ENCODE peak calls at places on chromosomes 5 and 9, in nine cellular contexts. V is AG04449, O is HEK293T, X is GM13976, D is mesendoderm, Z is amniotic stem cell, J is GM18507, G is fibroblast of the aortic adventitia, S is BJ. M is an unnamed sample.
A peak's percentile ranks its signal among the peaks of the same experiment; 100 is the strongest.

GRCh38 chr5:116216246-116216645 is 131.4 kb downstream of the COMMD10 start:
- DNase-seq in D (no peak), G (no peak), V (no peak), Z (no peak), S (no peak), O (no peak), J (no peak), X (no peak), M (no peak)

GRCh38 chr5:159777049-159777448 is 139.2 kb upstream of the ADRA1B start:
- DNase-seq in J (no peak), Z (no peak), V (no peak), S (no peak), O (no peak), X (no peak), G (peak; percentile 16), D (no peak), M (no peak)

GRCh38 chr9:123637596-123637939 is 281.6 kb downstream of the CRB2 start:
- DNase-seq in J (no peak), O (no peak), Z (no peak), V (peak; percentile 31), S (peak; percentile 1), X (no peak), G (peak; percentile 38), D (no peak), M (no peak)

GRCh38 chr5:134873494-134873893 is 677 bp upstream of the TXNDC15 start:
- DNase-seq in V (no peak), Z (no peak), S (no peak), O (no peak), G (no peak), J (no peak), D (peak; percentile 32), X (peak; percentile 36), M (no peak)

GRCh38 chr9:131025953-131026858 is 17.2 kb downstream of the LAMC3 start:
- DNase-seq in G (no peak), V (no peak), Z (no peak), S (no peak), X (no peak), D (no peak), J (no peak), O (no peak), M (no peak)

GRCh38 chr9:109408759-109409462 is 88.1 kb upstream of the EPB41L4B start:
- DNase-seq in X (no peak), V (no peak), S (no peak), J (no peak), D (peak; percentile 41), O (no peak), Z (no peak), G (no peak), M (no peak)

GRCh38 chr9:89999534-90000370 is 394.9 kb downstream of the GADD45G start:
- DNase-seq in S (peak; percentile 7), G (peak; percentile 47), Z (no peak), V (peak; percentile 17), D (no peak), X (peak; percentile 80), J (peak; percentile 67), O (peak; percentile 42), M (no peak)

GRCh38 chr9:74961496-74961895 is 8.8 kb upstream of the C9orf40 start:
- DNase-seq in G (no peak), X (no peak), J (no peak), O (no peak), S (no peak), V (no peak), Z (no peak), D (no peak), M (no peak)

GRCh38 chr5:120778491-120779293 is 314.6 kb downstream of the PRR16 start:
- DNase-seq in G (peak; percentile 66), D (no peak), Z (peak; percentile 48), J (no peak), X (no peak), V (peak; percentile 19), S (peak; percentile 76), O (no peak), M (no peak)

GRCh38 chr5:63240063-63240755 is 661.6 kb downstream of the LRRC70 start:
- DNase-seq in D (no peak), V (no peak), G (no peak), O (no peak), X (no peak), Z (no peak), S (no peak), J (no peak), M (no peak)

GRCh38 chr5:54021413-54022155 is 288.8 kb downstream of the ARL15 start:
- DNase-seq in O (no peak), G (peak; percentile 30), X (no peak), D (no peak), S (no peak), J (no peak), V (no peak), Z (no peak), M (peak; percentile 7)

GRCh38 chr5:59786271-59786805 is 107.2 kb downstream of the PDE4D start:
- DNase-seq in Z (peak; percentile 48), X (no peak), S (peak; percentile 75), V (peak; percentile 59), J (no peak), O (no peak), D (no peak), G (peak; percentile 53), M (peak; percentile 60)

GRCh38 chr5:89473196-89473595 is 590.2 kb upstream of the MEF2C start:
- DNase-seq in S (no peak), J (no peak), V (no peak), G (peak; percentile 21), X (no peak), O (no peak), Z (no peak), D (no peak), M (no peak)

GRCh38 chr5:153456993-153457392 is 33.5 kb upstream of the GRIA1 start:
- DNase-seq in S (no peak), G (no peak), V (no peak), X (no peak), Z (no peak), O (no peak), J (no peak), D (no peak), M (no peak)

GRCh38 chr5:31719988-31720387 is 81.1 kb downstream of the PDZD2 start:
- DNase-seq in J (no peak), O (no peak), G (no peak), X (no peak), D (no peak), Z (no peak), V (no peak), S (no peak), M (no peak)

GRCh38 chr9:79572032-79572890 is 496 bp downstream of the TLE4 start:
- DNase-seq in X (peak; percentile 51), V (no peak), D (peak; percentile 65), S (no peak), G (peak; percentile 27), O (peak; percentile 78), Z (peak; percentile 49), J (peak; percentile 14), M (peak; percentile 34)

GRCh38 chr9:76162109-76162730 is 232.0 kb downstream of the RFK start:
- DNase-seq in V (no peak), G (peak; percentile 13), D (no peak), S (no peak), J (no peak), O (no peak), X (no peak), Z (no peak), M (no peak)

M was measured in endothelial cell of umbilical vein.